ENCODE peak calls at places on chromosomes 2 and 18, in five cellular contexts. D, P, J, Y and B are unnamed samples.
A peak's percentile ranks its signal among the peaks of the same experiment; 100 is the strongest.

GRCh38 chr18:24827500-24827899 is 367.1 kb downstream of the HRH4 start:
- DNase-seq in P (no peak), Y (no peak), J (no peak), D (no peak), B (no peak)

GRCh38 chr18:68714356-68714706 is 577 bp downstream of the TMX3 start:
- DNase-seq in J (no peak), P (peak; percentile 37), Y (no peak), D (peak; percentile 11), B (no peak)

GRCh38 chr2:6352906-6353515 is 512.7 kb downstream of the CMPK2 start:
- DNase-seq in P (peak; percentile 69), Y (peak; percentile 25), J (no peak), D (no peak), B (peak; percentile 80)

GRCh38 chr18:79863946-79864725 is 66.4 kb downstream of the KCNG2 start:
- DNase-seq in D (no peak), J (no peak), Y (no peak), P (no peak), B (no peak)

GRCh38 chr2:71346065-71346464 is 14.5 kb downstream of the ZNF638 start:
- DNase-seq in J (no peak), P (no peak), D (no peak), Y (no peak), B (no peak)

GRCh38 chr2:12717191-12717987 is 653 bp downstream of the TRIB2 start:
- DNase-seq in Y (peak; percentile 66), P (peak; percentile 76), J (no peak), D (peak; percentile 59), B (peak; percentile 76)

GRCh38 chr2:54522624-54523281 is 66.6 kb downstream of the SPTBN1 start:
- DNase-seq in P (peak; percentile 42), D (peak; percentile 68), J (no peak), Y (no peak), B (peak; percentile 38)

GRCh38 chr2:75157435-75157834 is 41.9 kb downstream of the TACR1 start:
- DNase-seq in J (no peak), P (no peak), D (no peak), Y (no peak), B (no peak)

GRCh38 chr2:165576409-165576808 is 106.9 kb downstream of the CSRNP3 start:
- DNase-seq in D (no peak), J (no peak), Y (no peak), P (no peak), B (no peak)

GRCh38 chr2:229634574-229635185 is 79.7 kb downstream of the DNER start:
- DNase-seq in Y (peak; percentile 41), P (peak; percentile 38), D (no peak), J (no peak), B (no peak)

GRCh38 chr2:171334171-171334570 is 99.6 kb downstream of the METTL8 start:
- DNase-seq in P (no peak), J (no peak), Y (no peak), D (no peak), B (no peak)

GRCh38 chr18:63177822-63178525 is 141.6 kb downstream of the BCL2 start:
- DNase-seq in Y (no peak), P (no peak), J (no peak), D (no peak), B (peak; percentile 47)

GRCh38 chr18:80246656-80247402 is 485 bp downstream of the PARD6G start:
- DNase-seq in J (no peak), P (peak; percentile 64), D (no peak), Y (no peak), B (peak; percentile 6)

GRCh38 chr18:59079264-59079972 is 60.3 kb upstream of the SEC11C start:
- DNase-seq in Y (no peak), J (no peak), D (no peak), P (no peak), B (no peak)

GRCh38 chr2:77938462-77938861 is 416.3 kb upstream of the LRRTM4 start:
- DNase-seq in J (no peak), Y (no peak), D (no peak), P (no peak), B (no peak)

GRCh38 chr2:190106783-190107182 is 44.3 kb upstream of the MSTN start:
- DNase-seq in P (no peak), Y (no peak), J (no peak), D (no peak), B (no peak)

GRCh38 chr2:196480653-196481322 is 158.7 kb upstream of the CCDC150 start:
- DNase-seq in P (no peak), D (no peak), J (no peak), Y (no peak), B (no peak)

GRCh38 chr2:71299507-71299906 is 32.1 kb upstream of the ZNF638 start:
- DNase-seq in P (no peak), J (no peak), D (peak; percentile 18), Y (no peak), B (no peak)

GRCh38 chr18:8367217-8367988 is 241.8 kb upstream of the RAB12 start:
- DNase-seq in P (peak; percentile 73), J (no peak), Y (peak; percentile 3), D (peak; percentile 3), B (peak; percentile 46)

GRCh38 chr18:45755936-45756335 is 32.0 kb downstream of the SLC14A1 start:
- DNase-seq in Y (no peak), D (no peak), P (no peak), J (no peak), B (peak; percentile 3)

GRCh38 chr2:222518570-222519381 is 94.4 kb downstream of the SGPP2 start:
- DNase-seq in P (no peak), D (no peak), Y (no peak), J (peak; percentile 57), B (no peak)

GRCh38 chr2:12004713-12005112 is 258.3 kb downstream of the LPIN1 start:
- DNase-seq in P (no peak), J (no peak), Y (no peak), D (no peak), B (no peak)

GRCh38 chr2:221245045-221245444 is 327.1 kb downstream of the EPHA4 start:
- DNase-seq in Y (no peak), J (no peak), D (no peak), P (no peak), B (no peak)

GRCh38 chr2:224343226-224343625 is 58.7 kb downstream of the FAM124B start:
- DNase-seq in D (no peak), J (no peak), Y (no peak), P (no peak), B (no peak)

GRCh38 chr18:45748531-45748930 is 24.6 kb downstream of the SLC14A1 start:
- DNase-seq in Y (no peak), D (no peak), P (no peak), J (no peak), B (no peak)

GRCh38 chr2:84906900-84907714 is 1.7 kb downstream of the TMSB10 start:
- DNase-seq in D (peak; percentile 72), Y (no peak), J (no peak), P (peak; percentile 31), B (peak; percentile 9)

GRCh38 chr2:129484999-129485398 is 494.5 kb upstream of the RAB6C start:
- DNase-seq in Y (no peak), P (no peak), D (no peak), J (no peak), B (no peak)

GRCh38 chr2:205776139-205776538 is 93.8 kb downstream of the NRP2 start:
- DNase-seq in P (peak; percentile 62), Y (peak; percentile 6), J (no peak), D (no peak), B (peak; percentile 72)

GRCh38 chr18:77899972-77900754 is 650.5 kb downstream of the GALR1 start:
- DNase-seq in D (peak; percentile 41), Y (peak; percentile 20), P (peak; percentile 74), J (no peak), B (peak; percentile 33)

GRCh38 chr2:205089958-205090357 is 544.7 kb downstream of the PARD3B start:
- DNase-seq in J (no peak), P (no peak), Y (no peak), D (no peak), B (no peak)

GRCh38 chr2:43491070-43491639 is 104.7 kb downstream of the THADA start:
- DNase-seq in D (no peak), P (no peak), J (no peak), Y (no peak), B (no peak)

GRCh38 chr2:174681099-174681982 is 82.9 kb downstream of the CHRNA1 start:
- DNase-seq in Y (no peak), P (no peak), D (no peak), J (no peak), B (no peak)

GRCh38 chr18:63208676-63209075 is 110.9 kb downstream of the BCL2 start:
- DNase-seq in Y (no peak), D (no peak), J (no peak), P (no peak), B (no peak)

GRCh38 chr2:207408086-207408794 is 121.5 kb upstream of the CREB1 start:
- DNase-seq in P (no peak), J (no peak), D (no peak), Y (no peak), B (no peak)

GRCh38 chr18:62990653-62991052 is 275.3 kb downstream of the PHLPP1 start:
- DNase-seq in P (no peak), D (no peak), Y (no peak), J (no peak), B (no peak)